ENCODE peak calls at places on chromosomes 11 and 22, in six cellular contexts. V, D, E, K, F and L are unnamed samples.

GRCh38 chr11:77054018-77054417 is 12.8 kb upstream of the CAPN5 start:
- DNase-seq in K (no peak), V (no peak), E (no peak), F (no peak), D (no peak), L (no peak)

GRCh38 chr11:120610101-120610500 is 98.6 kb downstream of the GRIK4 start:
- DNase-seq in E (no peak), V (no peak), F (no peak), D (no peak), K (no peak), L (no peak)

GRCh38 chr11:107776062-107776461 is 64.2 kb upstream of the SLN start:
- DNase-seq in K (no peak), F (no peak), E (no peak), V (no peak), D (no peak), L (no peak)

GRCh38 chr11:75142714-75143419 is 8.0 kb upstream of the SLCO2B1 start:
- DNase-seq in D (peak), K (peak), E (peak), V (peak), F (peak), L (peak)

GRCh38 chr22:23404689-23405365 is 175.3 kb downstream of the IGLL1 start:
- DNase-seq in D (no peak), E (peak), V (peak), F (no peak), K (no peak), L (peak)

GRCh38 chr11:113587318-113587739 is 112.1 kb upstream of the DRD2 start:
- DNase-seq in F (no peak), E (no peak), K (no peak), D (no peak), V (peak), L (no peak)

GRCh38 chr11:289706-290620 is 1.0 kb downstream of the PGGHG start:
- DNase-seq in F (peak), V (no peak), E (no peak), K (peak), D (no peak), L (no peak)

GRCh38 chr11:36333468-36333867 is 37.4 kb downstream of the PRR5L start:
- DNase-seq in D (no peak), E (no peak), V (peak), F (no peak), K (no peak), L (peak)

GRCh38 chr11:19628018-19628417 is 84.6 kb upstream of the NAV2 start:
- DNase-seq in D (no peak), E (no peak), V (peak), F (no peak), K (no peak), L (peak)

GRCh38 chr22:47161631-47162030 is 399.2 kb downstream of the TBC1D22A start:
- DNase-seq in F (peak), V (no peak), D (no peak), E (no peak), K (peak), L (no peak)

GRCh38 chr22:49824185-49824925 is 3.3 kb downstream of the BRD1 start:
- DNase-seq in F (no peak), D (no peak), K (peak), V (no peak), E (no peak), L (no peak)
- H3K4me3 ChIP-seq in F (no peak), D (no peak), K (no peak), V (no peak), E (no peak), L (no peak)

DNA sequence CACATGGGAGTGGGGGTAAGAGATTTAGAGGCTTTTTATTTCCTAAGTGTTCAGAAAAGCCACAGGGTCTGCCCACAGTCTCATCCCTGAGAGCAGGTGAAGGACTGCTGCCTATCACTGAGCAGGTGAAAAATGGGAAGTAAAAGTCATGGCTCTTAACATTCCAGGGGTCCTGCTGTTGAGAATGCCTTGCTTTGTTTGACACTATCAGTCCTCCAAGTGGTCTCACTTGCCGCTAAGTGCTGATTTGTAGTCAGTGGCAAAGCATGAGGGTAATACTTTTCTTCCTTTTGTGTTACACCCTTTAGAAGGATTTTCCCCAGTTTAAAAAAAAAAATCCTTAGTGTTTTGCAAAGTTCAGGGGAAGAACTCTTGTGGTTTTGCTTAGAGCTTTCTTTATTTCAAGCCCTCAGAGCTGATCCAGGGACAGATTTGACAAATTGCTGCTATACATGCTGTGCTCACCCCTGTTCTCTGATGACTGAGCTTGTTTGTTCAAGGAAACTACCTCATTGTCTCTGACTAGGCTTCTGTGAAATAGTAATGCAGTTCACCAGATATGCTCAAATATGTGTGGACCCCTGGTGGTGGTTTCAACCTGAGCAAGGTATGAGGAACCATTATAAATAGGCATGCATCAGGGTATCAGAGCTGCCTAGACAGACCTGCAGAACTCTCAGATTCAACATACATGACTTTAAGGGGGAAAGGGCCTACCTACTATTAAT is 141.0 kb downstream of the ARHGAP42 start:
- DNase-seq in E (peak), K (no peak), V (peak), F (no peak), D (no peak), L (peak)
- H3K4me3 ChIP-seq in E (no peak), K (no peak), V (no peak), F (no peak), D (no peak), L (no peak)

GRCh38 chr22:35649636-35650250 is 1.5 kb downstream of the APOL6 start:
- DNase-seq in K (no peak), D (no peak), V (no peak), E (no peak), F (no peak), L (no peak)
- H3K4me3 ChIP-seq in K (peak), D (peak), V (no peak), E (no peak), F (peak), L (peak)

GRCh38 chr22:41540006-41540315 is 4.3 kb downstream of the POLR3H start:
- DNase-seq in D (no peak), F (no peak), V (no peak), K (no peak), E (no peak), L (no peak)

GRCh38 chr22:41541484-41541883 is 2.8 kb downstream of the POLR3H start:
- DNase-seq in D (no peak), K (no peak), E (no peak), V (no peak), F (no peak), L (no peak)

GRCh38 chr22:41538583-41538982 is 5.7 kb downstream of the POLR3H start:
- DNase-seq in F (no peak), D (no peak), V (no peak), K (no peak), E (no peak), L (no peak)

GRCh38 chr22:41539146-41540005 is 4.9 kb downstream of the POLR3H start:
- DNase-seq in K (no peak), D (no peak), E (no peak), F (no peak), V (peak), L (no peak)

GRCh38 chr22:41540365-41540764 is 3.9 kb downstream of the POLR3H start:
- DNase-seq in K (no peak), F (no peak), V (no peak), E (no peak), D (no peak), L (no peak)
- H3K4me3 ChIP-seq in K (no peak), F (no peak), V (no peak), E (no peak), D (no peak), L (no peak)

GRCh38 chr22:19738664-19739447 is 15.5 kb downstream of the GP1BB start:
- DNase-seq in E (no peak), V (no peak), D (no peak), K (no peak), F (no peak), L (no peak)
- H3K4me3 ChIP-seq in E (no peak), V (no peak), D (no peak), K (no peak), F (no peak), L (no peak)

DNA sequence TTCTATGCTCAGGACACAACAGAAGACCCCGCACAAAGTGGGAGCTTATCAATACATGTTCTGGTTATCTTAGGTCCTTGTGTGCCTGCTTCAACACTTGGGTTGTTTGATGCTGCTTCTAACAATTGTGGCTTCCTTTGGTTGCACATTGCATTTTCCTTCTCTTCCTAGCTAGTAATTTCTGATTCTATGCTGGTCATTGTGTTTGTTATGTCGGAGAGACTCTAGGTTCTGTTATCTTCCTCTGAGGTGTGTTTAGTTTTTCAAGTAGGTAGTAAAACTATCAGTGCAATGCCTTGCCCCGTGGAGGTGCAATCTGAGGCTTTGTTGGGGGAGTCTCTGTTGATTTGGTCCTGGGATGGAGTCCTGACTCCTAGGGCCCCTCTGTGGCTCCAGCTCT is 414.2 kb downstream of the SHANK2 start:
- DNase-seq in K (no peak), F (no peak), V (no peak), D (no peak), E (no peak), L (no peak)
- H3K4me3 ChIP-seq in K (no peak), F (no peak), V (no peak), D (no peak), E (no peak), L (no peak)

GRCh38 chr11:83033972-83034672 is 37.6 kb downstream of the RAB30 start:
- DNase-seq in F (no peak), K (no peak), E (no peak), V (peak), D (peak), L (peak)
- H3K4me3 ChIP-seq in F (peak), K (peak), E (no peak), V (peak), D (no peak), L (peak)